ENCODE peak calls at places on chromosomes 7 and 10, in six cellular contexts. U is activated T-cell treated with anti-CD3 and anti-CD28 coated beads for 24 hours, I is SK-MEL-5, L is skeletal muscle cell, Y is frontal cortex, M is LoVo. F is an unnamed sample.
A peak's percentile ranks its signal among the peaks of the same experiment; 100 is the strongest.

GRCh38 chr7:24611130-24611529 is 37.9 kb downstream of the PALS2 start:
- DNase-seq in M (no peak), U (no peak), Y (no peak), L (no peak), I (no peak), F (no peak)

GRCh38 chr10:103722632-103723031 is 132.7 kb downstream of the SH3PXD2A start:
- DNase-seq in L (no peak), Y (no peak), U (no peak), I (no peak), M (no peak), F (no peak)

GRCh38 chr7:132899833-132900232 is 182.1 kb downstream of the CHCHD3 start:
- DNase-seq in Y (no peak), M (no peak), I (no peak), L (no peak), U (no peak), F (no peak)

GRCh38 chr7:130277763-130278643 is 11.3 kb downstream of the CPA2 start:
- DNase-seq in I (peak; percentile 41), Y (peak; percentile 33), U (no peak), M (no peak), L (no peak), F (peak; percentile 57)

GRCh38 chr10:95907454-95908253 is at the start of gene CC2D2B:
- DNase-seq in M (peak; percentile 83), Y (peak; percentile 76), L (peak; percentile 30), I (peak; percentile 74), U (peak; percentile 67), F (peak; percentile 88)

GRCh38 chr10:114754445-114755320 is 66.9 kb upstream of the FHIP2A start:
- DNase-seq in I (no peak), Y (no peak), L (no peak), M (peak; percentile 88), U (no peak), F (no peak)

GRCh38 chr7:47651355-47652317 is 69.7 kb upstream of the TNS3 start:
- DNase-seq in I (no peak), M (no peak), L (peak; percentile 96), Y (no peak), U (no peak), F (no peak)

GRCh38 chr7:44587843-44588711 is 6.0 kb upstream of the TMED4 start:
- DNase-seq in L (peak; percentile 16), I (peak; percentile 81), M (peak; percentile 58), Y (no peak), U (peak; percentile 57), F (no peak)

GRCh38 chr7:120856621-120857352 is 1.2 kb downstream of the TSPAN12 start:
- DNase-seq in I (peak; percentile 39), M (peak; percentile 67), L (no peak), U (no peak), Y (peak; percentile 29), F (peak; percentile 25)

GRCh38 chr10:101091546-101092290 is 29.9 kb downstream of the KAZALD1 start:
- DNase-seq in M (no peak), L (no peak), I (no peak), U (no peak), Y (no peak), F (no peak)

GRCh38 chr10:48414778-48415177 is 108.3 kb downstream of the MAPK8 start:
- DNase-seq in U (no peak), L (no peak), I (no peak), M (no peak), Y (no peak), F (no peak)

GRCh38 chr10:1156921-1157614 is 100.9 kb downstream of the WDR37 start:
- DNase-seq in M (no peak), I (no peak), U (no peak), Y (no peak), L (no peak), F (no peak)

GRCh38 chr10:103238506-103239252 is 7.0 kb upstream of the RPEL1 start:
- DNase-seq in U (no peak), Y (no peak), L (no peak), M (peak; percentile 85), I (peak; percentile 70), F (no peak)

GRCh38 chr10:28248092-28248491 is 54.8 kb downstream of the MPP7 start:
- DNase-seq in Y (no peak), U (no peak), M (no peak), I (no peak), L (no peak), F (no peak)

GRCh38 chr7:129370812-129371211 is 63.4 kb upstream of the STRIP2 start:
- DNase-seq in L (no peak), M (peak; percentile 74), U (no peak), I (peak; percentile 89), Y (no peak), F (no peak)

GRCh38 chr10:65231148-65231547 is 1694.7 kb upstream of the LRRTM3 start:
- DNase-seq in L (no peak), I (no peak), M (no peak), Y (no peak), U (no peak), F (no peak)

GRCh38 chr7:112497481-112497880 is 16.7 kb downstream of the LSMEM1 start:
- DNase-seq in I (no peak), U (no peak), L (no peak), M (no peak), Y (no peak), F (no peak)

GRCh38 chr7:71285614-71286013 is 153.7 kb downstream of the GALNT17 start:
- DNase-seq in Y (no peak), M (no peak), U (no peak), I (no peak), L (no peak), F (no peak)

GRCh38 chr7:157849341-157849596 is 512.5 kb downstream of the DNAJB6 start:
- DNase-seq in Y (no peak), M (no peak), U (no peak), L (no peak), I (no peak), F (no peak)

GRCh38 chr7:25260862-25261454 is 32.7 kb upstream of the NPVF start:
- DNase-seq in L (peak; percentile 33), I (peak; percentile 22), M (no peak), U (no peak), Y (no peak), F (no peak)

GRCh38 chr7:78063758-78064157 is 265.2 kb downstream of the PHTF2 start:
- DNase-seq in I (no peak), L (peak; percentile 9), Y (no peak), U (no peak), M (no peak), F (no peak)

GRCh38 chr7:133015879-133016278 is 66.0 kb downstream of the CHCHD3 start:
- DNase-seq in U (no peak), I (no peak), M (no peak), Y (no peak), L (no peak), F (no peak)

GRCh38 chr10:72719941-72720592 is 28.1 kb downstream of the MCU start:
- DNase-seq in M (peak; percentile 5), L (no peak), U (no peak), I (no peak), Y (no peak), F (no peak)

GRCh38 chr10:110357252-110357780 is 52.6 kb upstream of the SMNDC1 start:
- DNase-seq in U (peak; percentile 54), I (no peak), M (peak; percentile 31), L (peak; percentile 85), Y (no peak), F (no peak)

GRCh38 chr7:585873-586272 is 66.2 kb upstream of the PDGFA start:
- DNase-seq in I (no peak), Y (no peak), L (no peak), U (no peak), M (no peak), F (no peak)

GRCh38 chr7:135380351-135380750 is 129.6 kb downstream of the CNOT4 start:
- DNase-seq in L (no peak), I (no peak), M (no peak), Y (no peak), U (no peak), F (no peak)

F was measured in mesothelial cell of epicardium.